ENCODE peak calls at places on chromosome 2, in eight cellular contexts. L, I, W, Y, H, C, B and M are unnamed samples.

GRCh38 chr2:146213674-146214073 is 1631.2 kb upstream of the ACVR2A start:
- DNase-seq in C (no peak), W (no peak), H (no peak), I (no peak), L (no peak), B (no peak), Y (no peak), M (no peak)

GRCh38 chr2:222707689-222708273 is 36.3 kb downstream of the MOGAT1 start:
- DNase-seq in L (no peak), I (no peak), Y (no peak), C (no peak), B (no peak), H (no peak), W (peak; percentile 17), M (peak; percentile 87)

GRCh38 chr2:234027646-234028045 is 22.9 kb upstream of the SPP2 start:
- DNase-seq in Y (no peak), W (no peak), B (no peak), H (no peak), C (no peak), L (no peak), I (no peak), M (no peak)

GRCh38 chr2:70988726-70989648 is 5.7 kb downstream of the TEX261 start:
- DNase-seq in B (no peak), I (no peak), Y (no peak), C (no peak), L (no peak), H (no peak), W (no peak), M (no peak)

GRCh38 chr2:241309684-241310117 is 5.8 kb downstream of the HDLBP start:
- DNase-seq in Y (peak; percentile 52), H (peak; percentile 46), I (no peak), W (no peak), B (no peak), C (no peak), L (no peak), M (peak; percentile 44)

GRCh38 chr2:47654790-47655562 is 128.0 kb upstream of the MSH6 start:
- DNase-seq in Y (no peak), I (no peak), B (no peak), C (no peak), H (no peak), L (no peak), W (no peak), M (no peak)

GRCh38 chr2:150478206-150478974 is 9.1 kb downstream of the RND3 start:
- DNase-seq in W (peak; percentile 73), L (no peak), C (no peak), H (no peak), Y (no peak), I (no peak), B (no peak), M (peak; percentile 31)

GRCh38 chr2:161625314-161625919 is 1.2 kb downstream of the SLC4A10 start:
- DNase-seq in W (no peak), B (peak; percentile 46), H (no peak), C (no peak), L (peak; percentile 36), I (peak; percentile 33), Y (peak; percentile 1), M (no peak)

GRCh38 chr2:24077535-24077877 is 1.4 kb upstream of the SF3B6 start:
- DNase-seq in H (no peak), Y (no peak), I (peak; percentile 9), L (no peak), C (no peak), B (no peak), W (no peak), M (no peak)

GRCh38 chr2:31334311-31335026 is 80.1 kb downstream of the XDH start:
- DNase-seq in L (no peak), I (no peak), H (no peak), W (no peak), B (no peak), Y (no peak), C (no peak), M (no peak)

GRCh38 chr2:99615247-99615771 is 125.5 kb upstream of the REV1 start:
- DNase-seq in H (no peak), B (no peak), L (peak; percentile 33), W (no peak), Y (no peak), I (no peak), C (no peak), M (no peak)

GRCh38 chr2:231047922-231048544 is 8.6 kb upstream of the PSMD1 start:
- DNase-seq in B (no peak), H (no peak), Y (no peak), I (no peak), W (no peak), C (no peak), L (no peak), M (no peak)

GRCh38 chr2:229081411-229081810 is 189.7 kb downstream of the PID1 start:
- DNase-seq in W (no peak), B (no peak), I (no peak), Y (no peak), H (no peak), C (no peak), L (no peak), M (no peak)

GRCh38 chr2:214471382-214471781 is 60.5 kb downstream of the VWC2L start:
- DNase-seq in Y (no peak), I (no peak), B (no peak), W (no peak), H (no peak), C (no peak), L (no peak), M (no peak)

GRCh38 chr2:35428548-35428947 is 927.0 kb upstream of the CRIM1 start:
- DNase-seq in L (peak; percentile 76), W (peak; percentile 24), I (peak; percentile 63), B (peak; percentile 59), Y (no peak), H (no peak), C (no peak), M (peak; percentile 3)

GRCh38 chr2:45046786-45047185 is 37.5 kb upstream of the SIX2 start:
- DNase-seq in H (no peak), Y (no peak), W (no peak), I (no peak), L (no peak), C (no peak), B (no peak), M (peak; percentile 82)

GRCh38 chr2:233994191-233994590 is 56.3 kb upstream of the SPP2 start:
- DNase-seq in H (no peak), L (no peak), I (no peak), C (no peak), Y (no peak), W (no peak), B (no peak), M (no peak)

GRCh38 chr2:134446431-134447091 is 192.7 kb downstream of the MGAT5 start:
- DNase-seq in I (no peak), B (no peak), Y (no peak), W (no peak), C (no peak), H (no peak), L (peak; percentile 52), M (peak; percentile 34)

GRCh38 chr2:98463988-98464771 is 19.5 kb downstream of the INPP4A start:
- DNase-seq in H (no peak), L (no peak), B (no peak), Y (no peak), C (peak; percentile 17), W (no peak), I (no peak), M (no peak)